ENCODE peak calls at places on chromosomes 11 and 22, in nine cellular contexts. N is left ventricle myocardium inferior; L is head of caudate nucleus; T is astrocyte of the hippocampus; C is stimulated activated naive CD4-positive, alpha-beta T cell; B is activated naive CD4-positive, alpha-beta T cell treated with anti-CD3 and anti-CD28 coated beads for 36 hours; A is NCI-H2029 treated with DMSO at 0.1 percent for 48 hours; U is midbrain; X is stimulated activated CD4-positive, alpha-beta T cell treated with anti-CD3 and anti-CD28 coated beads, Interleukin-12 subunit alpha, Interleukin-12 subunit beta, amount 100 ng/mL, for 4 hours. O is an unnamed sample.

GRCh38 chr22:38477515-38477914 is 9.6 kb downstream of the KDELR3 start:
- DNase-seq in N (no peak), L (no peak), T (no peak), C (no peak), B (no peak), A (no peak), U (no peak), X (no peak), O (no peak)

GRCh38 chr22:46425011-46425410 is 89.5 kb downstream of the TRMU start:
- DNase-seq in N (no peak), L (no peak), T (peak), C (no peak), B (no peak), A (no peak), U (no peak), X (no peak), O (no peak)

GRCh38 chr11:45248501-45249011 is 37.6 kb downstream of the SYT13 start:
- DNase-seq in N (no peak), L (no peak), T (no peak), C (no peak), B (no peak), A (no peak), U (no peak), X (no peak), O (no peak)

GRCh38 chr22:28899199-28899853 is 16.0 kb downstream of the ZNRF3 start:
- DNase-seq in N (no peak), L (no peak), T (peak), C (no peak), B (peak), A (no peak), U (no peak), X (no peak), O (no peak)

GRCh38 chr11:575324-575995 is 810 bp upstream of the PHRF1 start:
- DNase-seq in N (no peak), L (no peak), T (peak), C (no peak), B (no peak), A (peak), U (no peak), X (no peak), O (no peak)

GRCh38 chr11:2195756-2196088 is 24.1 kb upstream of the TH start:
- DNase-seq in N (no peak), L (no peak), T (no peak), C (no peak), B (no peak), A (no peak), U (no peak), X (no peak), O (no peak)

GRCh38 chr11:2093575-2094353 is 45.4 kb downstream of the IGF2 start:
- DNase-seq in N (peak), L (no peak), T (no peak), C (no peak), B (no peak), A (no peak), U (no peak), X (no peak), O (peak)

GRCh38 chr22:44729391-44730012 is 22.9 kb upstream of the ARHGAP8 start:
- DNase-seq in N (peak), L (peak), T (peak), C (no peak), B (peak), A (no peak), U (peak), X (no peak), O (no peak)

GRCh38 chr22:37951305-37951704 is 2.1 kb downstream of the C22orf23 start:
- DNase-seq in N (no peak), L (no peak), T (no peak), C (no peak), B (no peak), A (no peak), U (no peak), X (no peak), O (no peak)

GRCh38 chr11:9757809-9758675 is 94.2 kb downstream of the SWAP70 start:
- DNase-seq in N (peak), L (peak), T (peak), C (peak), B (peak), A (peak), U (peak), X (peak), O (peak)

GRCh38 chr11:124882339-124883071 is 15.2 kb downstream of the ROBO4 start:
- DNase-seq in N (no peak), L (no peak), T (peak), C (no peak), B (no peak), A (no peak), U (no peak), X (no peak), O (no peak)

GRCh38 chr11:86792150-86792549 is 8.2 kb upstream of the PRSS23 start:
- DNase-seq in N (no peak), L (no peak), T (no peak), C (no peak), B (no peak), A (no peak), U (no peak), X (no peak), O (no peak)

GRCh38 chr11:71078482-71078881 is 173.9 kb downstream of the SHANK2 start:
- DNase-seq in N (no peak), L (no peak), T (no peak), C (no peak), B (no peak), A (no peak), U (no peak), X (no peak), O (no peak)

GRCh38 chr11:2151500-2152257 is 9.3 kb downstream of the INS start:
- DNase-seq in N (peak), L (peak), T (peak), C (peak), B (peak), A (peak), U (peak), X (peak), O (peak)

GRCh38 chr11:34274712-34275398 is 83.0 kb downstream of the ABTB2 start:
- DNase-seq in N (peak), L (peak), T (peak), C (no peak), B (no peak), A (peak), U (peak), X (no peak), O (peak)

GRCh38 chr11:30016588-30017363 is at the start of gene KCNA4:
- DNase-seq in N (peak), L (no peak), T (peak), C (no peak), B (no peak), A (no peak), U (peak), X (no peak), O (no peak)

GRCh38 chr11:68120212-68121066 is 749 bp downstream of the CHKA start:
- DNase-seq in N (peak), L (peak), T (peak), C (peak), B (peak), A (no peak), U (peak), X (peak), O (peak)

GRCh38 chr11:89175796-89176195 is 1.9 kb upstream of the TYR start:
- DNase-seq in N (no peak), L (no peak), T (no peak), C (no peak), B (no peak), A (no peak), U (no peak), X (no peak), O (no peak)

GRCh38 chr11:87463486-87464102 is 425.9 kb downstream of the TMEM135 start:
- DNase-seq in N (no peak), L (no peak), T (peak), C (no peak), B (peak), A (no peak), U (no peak), X (no peak), O (no peak)

GRCh38 chr22:20606041-20606783 is 98.8 kb downstream of the MED15 start:
- DNase-seq in N (no peak), L (peak), T (peak), C (peak), B (peak), A (peak), U (peak), X (peak), O (no peak)

GRCh38 chr22:46994265-46994664 is 231.8 kb downstream of the TBC1D22A start:
- DNase-seq in N (no peak), L (no peak), T (no peak), C (no peak), B (no peak), A (no peak), U (no peak), X (no peak), O (no peak)

GRCh38 chr22:46563381-46564083 is 26.1 kb upstream of the CELSR1 start:
- DNase-seq in N (peak), L (peak), T (peak), C (peak), B (peak), A (no peak), U (no peak), X (peak), O (peak)

GRCh38 chr11:36088234-36088975 is 144.5 kb downstream of the LDLRAD3 start:
- DNase-seq in N (no peak), L (no peak), T (peak), C (no peak), B (no peak), A (no peak), U (peak), X (no peak), O (no peak)

GRCh38 chr11:60314607-60315321 is 12.3 kb upstream of the MS4A6E start:
- DNase-seq in N (no peak), L (no peak), T (no peak), C (no peak), B (no peak), A (no peak), U (no peak), X (no peak), O (no peak)

GRCh38 chr22:28398987-28399386 is 280.7 kb downstream of the TTC28 start:
- DNase-seq in N (no peak), L (no peak), T (no peak), C (no peak), B (no peak), A (no peak), U (no peak), X (no peak), O (no peak)